ENCODE peak calls at places on chromosomes 6 and 20, in ten cellular contexts. One of them, this sample, is unnamed.

GRCh38 chr20:11502051-11502450 is 415.6 kb upstream of the BTBD3 start:
- DNase-seq in AG20443: no peak
- DNase-seq in A172: no peak
- DNase-seq in GM18507: no peak
- DNase-seq in cerebellar cortex: no peak
- DNase-seq in HuH-7.5: no peak
- DNase-seq in cardiac septum: no peak
- DNase-seq in activated CD4-positive, CD25-positive, alpha-beta regulatory T cell: no peak
- DNase-seq in smooth muscle cell of the brain vasculature: no peak
- DNase-seq in CD14-positive monocyte: no peak
- DNase-seq in this sample: peak

GRCh38 chr6:43456737-43457126 is 1.4 kb upstream of the DLK2 start:
- DNase-seq in activated CD4-positive, CD25-positive, alpha-beta regulatory T cell: no peak
- DNase-seq in AG20443: no peak
- DNase-seq in A172: no peak
- DNase-seq in cardiac septum: no peak
- DNase-seq in CD14-positive monocyte: no peak
- DNase-seq in smooth muscle cell of the brain vasculature: no peak
- DNase-seq in cerebellar cortex: no peak
- DNase-seq in HuH-7.5: no peak
- DNase-seq in GM18507: no peak
- DNase-seq in this sample: no peak

GRCh38 chr6:89583559-89583958 is 55.0 kb downstream of the LYRM2 start:
- DNase-seq in A172: no peak
- DNase-seq in AG20443: no peak
- DNase-seq in smooth muscle cell of the brain vasculature: no peak
- DNase-seq in HuH-7.5: no peak
- DNase-seq in GM18507: no peak
- DNase-seq in cardiac septum: no peak
- DNase-seq in activated CD4-positive, CD25-positive, alpha-beta regulatory T cell: no peak
- DNase-seq in CD14-positive monocyte: no peak
- DNase-seq in cerebellar cortex: no peak
- DNase-seq in this sample: no peak

GRCh38 chr20:16215056-16215455 is 358.2 kb downstream of the KIF16B start:
- DNase-seq in GM18507: no peak
- DNase-seq in HuH-7.5: no peak
- DNase-seq in A172: no peak
- DNase-seq in cerebellar cortex: no peak
- DNase-seq in activated CD4-positive, CD25-positive, alpha-beta regulatory T cell: no peak
- DNase-seq in cardiac septum: no peak
- DNase-seq in AG20443: no peak
- DNase-seq in CD14-positive monocyte: no peak
- DNase-seq in smooth muscle cell of the brain vasculature: no peak
- DNase-seq in this sample: no peak

GRCh38 chr6:78615430-78615904 is 251.9 kb upstream of the IRAK1BP1 start:
- DNase-seq in CD14-positive monocyte: no peak
- DNase-seq in GM18507: no peak
- DNase-seq in HuH-7.5: no peak
- DNase-seq in cardiac septum: no peak
- DNase-seq in cerebellar cortex: no peak
- DNase-seq in A172: no peak
- DNase-seq in smooth muscle cell of the brain vasculature: no peak
- DNase-seq in AG20443: no peak
- DNase-seq in activated CD4-positive, CD25-positive, alpha-beta regulatory T cell: no peak
- DNase-seq in this sample: no peak

GRCh38 chr6:11622156-11622555 is 84.6 kb downstream of the TMEM170B start:
- DNase-seq in cerebellar cortex: no peak
- DNase-seq in activated CD4-positive, CD25-positive, alpha-beta regulatory T cell: no peak
- DNase-seq in HuH-7.5: no peak
- DNase-seq in GM18507: no peak
- DNase-seq in AG20443: no peak
- DNase-seq in A172: no peak
- DNase-seq in smooth muscle cell of the brain vasculature: no peak
- DNase-seq in CD14-positive monocyte: no peak
- DNase-seq in cardiac septum: no peak
- DNase-seq in this sample: no peak

GRCh38 chr6:16929814-16930213 is 168.6 kb upstream of the ATXN1 start:
- DNase-seq in GM18507: no peak
- DNase-seq in AG20443: peak
- DNase-seq in smooth muscle cell of the brain vasculature: peak
- DNase-seq in HuH-7.5: no peak
- DNase-seq in cardiac septum: no peak
- DNase-seq in CD14-positive monocyte: no peak
- DNase-seq in activated CD4-positive, CD25-positive, alpha-beta regulatory T cell: no peak
- DNase-seq in cerebellar cortex: no peak
- DNase-seq in A172: no peak
- DNase-seq in this sample: no peak

GRCh38 chr6:151313060-151313459 is 73.3 kb downstream of the AKAP12 start:
- DNase-seq in cardiac septum: no peak
- DNase-seq in HuH-7.5: no peak
- DNase-seq in GM18507: no peak
- DNase-seq in AG20443: no peak
- DNase-seq in cerebellar cortex: peak
- DNase-seq in activated CD4-positive, CD25-positive, alpha-beta regulatory T cell: no peak
- DNase-seq in CD14-positive monocyte: no peak
- DNase-seq in smooth muscle cell of the brain vasculature: no peak
- DNase-seq in A172: no peak
- DNase-seq in this sample: no peak

GRCh38 chr6:15399651-15400470 is 154.0 kb downstream of the JARID2 start:
- DNase-seq in cardiac septum: peak
- DNase-seq in activated CD4-positive, CD25-positive, alpha-beta regulatory T cell: no peak
- DNase-seq in smooth muscle cell of the brain vasculature: peak
- DNase-seq in GM18507: no peak
- DNase-seq in HuH-7.5: peak
- DNase-seq in AG20443: peak
- DNase-seq in A172: peak
- DNase-seq in cerebellar cortex: peak
- DNase-seq in CD14-positive monocyte: no peak
- DNase-seq in this sample: peak

GRCh38 chr6:63389191-63389844 is 69.5 kb upstream of the LGSN start:
- DNase-seq in cerebellar cortex: no peak
- DNase-seq in A172: no peak
- DNase-seq in GM18507: no peak
- DNase-seq in cardiac septum: no peak
- DNase-seq in smooth muscle cell of the brain vasculature: no peak
- DNase-seq in CD14-positive monocyte: no peak
- DNase-seq in AG20443: no peak
- DNase-seq in activated CD4-positive, CD25-positive, alpha-beta regulatory T cell: no peak
- DNase-seq in HuH-7.5: no peak
- DNase-seq in this sample: no peak

GRCh38 chr6:139392834-139393233 is 18.4 kb upstream of the CITED2 start:
- DNase-seq in cardiac septum: no peak
- DNase-seq in AG20443: peak
- DNase-seq in GM18507: no peak
- DNase-seq in CD14-positive monocyte: no peak
- DNase-seq in HuH-7.5: no peak
- DNase-seq in activated CD4-positive, CD25-positive, alpha-beta regulatory T cell: no peak
- DNase-seq in smooth muscle cell of the brain vasculature: no peak
- DNase-seq in cerebellar cortex: no peak
- DNase-seq in A172: no peak
- DNase-seq in this sample: no peak

GRCh38 chr6:85388531-85388930 is 61.4 kb upstream of the NT5E start:
- DNase-seq in cerebellar cortex: peak
- DNase-seq in HuH-7.5: no peak
- DNase-seq in cardiac septum: no peak
- DNase-seq in AG20443: no peak
- DNase-seq in A172: no peak
- DNase-seq in activated CD4-positive, CD25-positive, alpha-beta regulatory T cell: no peak
- DNase-seq in CD14-positive monocyte: no peak
- DNase-seq in smooth muscle cell of the brain vasculature: no peak
- DNase-seq in GM18507: no peak
- DNase-seq in this sample: no peak

GRCh38 chr6:97870273-97870672 is 587.3 kb upstream of the MMS22L start:
- DNase-seq in cardiac septum: no peak
- DNase-seq in A172: no peak
- DNase-seq in smooth muscle cell of the brain vasculature: no peak
- DNase-seq in HuH-7.5: no peak
- DNase-seq in AG20443: no peak
- DNase-seq in cerebellar cortex: no peak
- DNase-seq in GM18507: no peak
- DNase-seq in activated CD4-positive, CD25-positive, alpha-beta regulatory T cell: no peak
- DNase-seq in CD14-positive monocyte: no peak
- DNase-seq in this sample: no peak

GRCh38 chr6:13913226-13914001 is 11.3 kb upstream of the RNF182 start:
- DNase-seq in HuH-7.5: no peak
- DNase-seq in cardiac septum: no peak
- DNase-seq in smooth muscle cell of the brain vasculature: no peak
- DNase-seq in CD14-positive monocyte: no peak
- DNase-seq in activated CD4-positive, CD25-positive, alpha-beta regulatory T cell: no peak
- DNase-seq in cerebellar cortex: no peak
- DNase-seq in AG20443: no peak
- DNase-seq in GM18507: no peak
- DNase-seq in A172: no peak
- DNase-seq in this sample: no peak

GRCh38 chr6:2496291-2496690 is 250.9 kb upstream of the GMDS start:
- DNase-seq in A172: no peak
- DNase-seq in GM18507: no peak
- DNase-seq in cardiac septum: no peak
- DNase-seq in cerebellar cortex: no peak
- DNase-seq in CD14-positive monocyte: no peak
- DNase-seq in activated CD4-positive, CD25-positive, alpha-beta regulatory T cell: no peak
- DNase-seq in AG20443: no peak
- DNase-seq in smooth muscle cell of the brain vasculature: no peak
- DNase-seq in HuH-7.5: no peak
- DNase-seq in this sample: no peak

GRCh38 chr20:40449974-40450616 is 238.9 kb downstream of the MAFB start:
- DNase-seq in cardiac septum: no peak
- DNase-seq in cerebellar cortex: no peak
- DNase-seq in smooth muscle cell of the brain vasculature: no peak
- DNase-seq in activated CD4-positive, CD25-positive, alpha-beta regulatory T cell: no peak
- DNase-seq in HuH-7.5: no peak
- DNase-seq in AG20443: no peak
- DNase-seq in A172: no peak
- DNase-seq in GM18507: no peak
- DNase-seq in CD14-positive monocyte: no peak
- DNase-seq in this sample: no peak

GRCh38 chr6:148671085-148671484 is 75.7 kb upstream of the UST start:
- DNase-seq in CD14-positive monocyte: no peak
- DNase-seq in AG20443: no peak
- DNase-seq in cerebellar cortex: no peak
- DNase-seq in A172: no peak
- DNase-seq in cardiac septum: no peak
- DNase-seq in HuH-7.5: no peak
- DNase-seq in GM18507: no peak
- DNase-seq in activated CD4-positive, CD25-positive, alpha-beta regulatory T cell: no peak
- DNase-seq in smooth muscle cell of the brain vasculature: no peak
- DNase-seq in this sample: no peak

GRCh38 chr6:118509009-118509617 is 39.0 kb upstream of the PLN start:
- DNase-seq in A172: peak
- DNase-seq in smooth muscle cell of the brain vasculature: peak
- DNase-seq in HuH-7.5: no peak
- DNase-seq in CD14-positive monocyte: no peak
- DNase-seq in AG20443: peak
- DNase-seq in GM18507: no peak
- DNase-seq in cardiac septum: no peak
- DNase-seq in activated CD4-positive, CD25-positive, alpha-beta regulatory T cell: no peak
- DNase-seq in cerebellar cortex: peak
- DNase-seq in this sample: peak

GRCh38 chr6:36089048-36089447 is 41.3 kb upstream of the MAPK13 start:
- DNase-seq in A172: no peak
- DNase-seq in AG20443: no peak
- DNase-seq in activated CD4-positive, CD25-positive, alpha-beta regulatory T cell: no peak
- DNase-seq in cardiac septum: no peak
- DNase-seq in cerebellar cortex: no peak
- DNase-seq in CD14-positive monocyte: no peak
- DNase-seq in GM18507: no peak
- DNase-seq in HuH-7.5: no peak
- DNase-seq in smooth muscle cell of the brain vasculature: no peak
- DNase-seq in this sample: no peak

GRCh38 chr6:129704708-129705107 is 5.3 kb downstream of the ARHGAP18 start:
- DNase-seq in activated CD4-positive, CD25-positive, alpha-beta regulatory T cell: no peak
- DNase-seq in cerebellar cortex: no peak
- DNase-seq in HuH-7.5: no peak
- DNase-seq in smooth muscle cell of the brain vasculature: no peak
- DNase-seq in AG20443: no peak
- DNase-seq in cardiac septum: no peak
- DNase-seq in A172: no peak
- DNase-seq in GM18507: no peak
- DNase-seq in CD14-positive monocyte: no peak
- DNase-seq in this sample: no peak

GRCh38 chr6:91611190-91611589 is 1024.3 kb upstream of the MAP3K7 start:
- DNase-seq in smooth muscle cell of the brain vasculature: no peak
- DNase-seq in AG20443: no peak
- DNase-seq in cerebellar cortex: no peak
- DNase-seq in A172: no peak
- DNase-seq in cardiac septum: no peak
- DNase-seq in activated CD4-positive, CD25-positive, alpha-beta regulatory T cell: no peak
- DNase-seq in GM18507: no peak
- DNase-seq in HuH-7.5: no peak
- DNase-seq in CD14-positive monocyte: no peak
- DNase-seq in this sample: no peak

GRCh38 chr20:63173552-63174191 is 42.3 kb downstream of the YTHDF1 start:
- DNase-seq in A172: no peak
- DNase-seq in activated CD4-positive, CD25-positive, alpha-beta regulatory T cell: no peak
- DNase-seq in smooth muscle cell of the brain vasculature: no peak
- DNase-seq in HuH-7.5: no peak
- DNase-seq in cerebellar cortex: no peak
- DNase-seq in AG20443: no peak
- DNase-seq in cardiac septum: no peak
- DNase-seq in GM18507: no peak
- DNase-seq in CD14-positive monocyte: no peak
- DNase-seq in this sample: no peak

GRCh38 chr20:38296433-38296832 is 7.5 kb upstream of the BPI start:
- DNase-seq in activated CD4-positive, CD25-positive, alpha-beta regulatory T cell: no peak
- DNase-seq in smooth muscle cell of the brain vasculature: no peak
- DNase-seq in AG20443: no peak
- DNase-seq in A172: no peak
- DNase-seq in cardiac septum: no peak
- DNase-seq in HuH-7.5: no peak
- DNase-seq in GM18507: no peak
- DNase-seq in cerebellar cortex: no peak
- DNase-seq in CD14-positive monocyte: no peak
- DNase-seq in this sample: no peak

GRCh38 chr20:45300961-45301360 is 5.7 kb upstream of the RBPJL start:
- DNase-seq in AG20443: peak
- DNase-seq in cerebellar cortex: peak
- DNase-seq in HuH-7.5: peak
- DNase-seq in GM18507: no peak
- DNase-seq in cardiac septum: no peak
- DNase-seq in CD14-positive monocyte: no peak
- DNase-seq in smooth muscle cell of the brain vasculature: no peak
- DNase-seq in A172: peak
- DNase-seq in activated CD4-positive, CD25-positive, alpha-beta regulatory T cell: no peak
- DNase-seq in this sample: peak

GRCh38 chr20:22312744-22313346 is 271.5 kb downstream of the FOXA2 start:
- DNase-seq in smooth muscle cell of the brain vasculature: peak
- DNase-seq in activated CD4-positive, CD25-positive, alpha-beta regulatory T cell: no peak
- DNase-seq in AG20443: peak
- DNase-seq in CD14-positive monocyte: no peak
- DNase-seq in HuH-7.5: peak
- DNase-seq in cerebellar cortex: peak
- DNase-seq in A172: peak
- DNase-seq in GM18507: no peak
- DNase-seq in cardiac septum: no peak
- DNase-seq in this sample: peak

GRCh38 chr20:34581341-34582189 is 23.0 kb downstream of the MAP1LC3A start:
- DNase-seq in HuH-7.5: no peak
- DNase-seq in AG20443: peak
- DNase-seq in activated CD4-positive, CD25-positive, alpha-beta regulatory T cell: no peak
- DNase-seq in smooth muscle cell of the brain vasculature: no peak
- DNase-seq in cerebellar cortex: no peak
- DNase-seq in CD14-positive monocyte: no peak
- DNase-seq in A172: peak
- DNase-seq in cardiac septum: no peak
- DNase-seq in GM18507: no peak
- DNase-seq in this sample: no peak

GRCh38 chr6:160991411-160992322 is at the start of gene MAP3K4:
- DNase-seq in activated CD4-positive, CD25-positive, alpha-beta regulatory T cell: peak
- DNase-seq in A172: peak
- DNase-seq in HuH-7.5: peak
- DNase-seq in GM18507: peak
- DNase-seq in cerebellar cortex: peak
- DNase-seq in cardiac septum: peak
- DNase-seq in CD14-positive monocyte: peak
- DNase-seq in smooth muscle cell of the brain vasculature: no peak
- DNase-seq in AG20443: peak
- DNase-seq in this sample: peak

GRCh38 chr6:34958748-34959147 is 69.7 kb downstream of the ANKS1A start:
- DNase-seq in GM18507: no peak
- DNase-seq in A172: no peak
- DNase-seq in smooth muscle cell of the brain vasculature: no peak
- DNase-seq in HuH-7.5: no peak
- DNase-seq in cerebellar cortex: no peak
- DNase-seq in AG20443: no peak
- DNase-seq in cardiac septum: no peak
- DNase-seq in CD14-positive monocyte: no peak
- DNase-seq in activated CD4-positive, CD25-positive, alpha-beta regulatory T cell: no peak
- DNase-seq in this sample: no peak